ENCODE peak calls at places on chromosomes 12 and 14, in five cellular contexts. R is pancreas, L is psoas muscle, G is endodermal cell, Z is SK-N-SH. T is an unnamed sample.

GRCh38 chr12:623172-623864 is 39.9 kb downstream of the NINJ2 start:
- DNase-seq in Z (no peak), G (peak; percentile 87), L (no peak), R (no peak), T (no peak)

GRCh38 chr12:131458048-131458374 is 252.9 kb upstream of the SFSWAP start:
- DNase-seq in Z (no peak), L (no peak), G (no peak), R (no peak), T (no peak)

GRCh38 chr12:94566345-94566744 is 84.0 kb downstream of the TMCC3 start:
- DNase-seq in G (no peak), Z (no peak), L (no peak), R (no peak), T (no peak)

GRCh38 chr14:95033851-95034622 is 123.3 kb downstream of the DICER1 start:
- DNase-seq in G (no peak), Z (no peak), R (no peak), L (no peak), T (no peak)

GRCh38 chr14:94677239-94677612 is 65.0 kb downstream of the SERPINA3 start:
- DNase-seq in L (no peak), R (no peak), Z (no peak), G (no peak), T (no peak)

GRCh38 chr12:50251619-50252300 is 31.6 kb downstream of the LIMA1 start:
- DNase-seq in R (no peak), G (no peak), L (no peak), Z (no peak), T (no peak)

GRCh38 chr12:95182868-95183415 is 34.3 kb downstream of the FGD6 start:
- DNase-seq in R (no peak), G (peak; percentile 52), L (no peak), Z (no peak), T (no peak)

GRCh38 chr12:76006028-76006916 is 25.3 kb downstream of the PHLDA1 start:
- DNase-seq in L (no peak), G (no peak), Z (no peak), R (no peak), T (no peak)

GRCh38 chr14:74858022-74858421 is 17.9 kb downstream of the PROX2 start:
- DNase-seq in G (no peak), L (no peak), R (no peak), Z (no peak), T (no peak)

GRCh38 chr12:47787596-47788319 is 14.7 kb downstream of the SLC48A1 start:
- DNase-seq in R (no peak), Z (no peak), L (no peak), G (no peak), T (no peak)

GRCh38 chr14:93107383-93107782 is 8.3 kb downstream of the ITPK1 start:
- DNase-seq in R (no peak), Z (no peak), L (no peak), G (no peak), T (no peak)

GRCh38 chr12:92424338-92424737 is 278.5 kb upstream of the PLEKHG7 start:
- DNase-seq in G (no peak), R (no peak), Z (no peak), L (no peak), T (no peak)

GRCh38 chr14:26841920-26842741 is 244.3 kb upstream of the NOVA1 start:
- DNase-seq in G (no peak), R (peak; percentile 26), Z (no peak), L (peak; percentile 37), T (peak; percentile 56)

GRCh38 chr12:66071556-66071955 is 59.0 kb downstream of the LLPH start:
- DNase-seq in G (no peak), R (no peak), Z (no peak), L (no peak), T (no peak)

GRCh38 chr14:61516125-61516740 is 179.1 kb upstream of the HIF1A start:
- DNase-seq in Z (no peak), R (no peak), L (peak; percentile 17), G (peak; percentile 3), T (no peak)

GRCh38 chr12:131675126-131676080 is 35.5 kb upstream of the SFSWAP start:
- DNase-seq in Z (peak; percentile 3), R (no peak), L (no peak), G (peak; percentile 42), T (no peak)

GRCh38 chr12:92739099-92739498 is 36.3 kb downstream of the PLEKHG7 start:
- DNase-seq in G (peak; percentile 67), L (no peak), R (no peak), Z (no peak), T (no peak)

GRCh38 chr12:70736775-70737174 is 99.5 kb upstream of the PTPRB start:
- DNase-seq in Z (no peak), L (no peak), G (no peak), R (no peak), T (no peak)

GRCh38 chr12:53065470-53065869 is 13.7 kb downstream of the SPRYD3 start:
- DNase-seq in G (no peak), L (peak; percentile 22), R (no peak), Z (no peak), T (no peak)

GRCh38 chr14:100147181-100147631 is 12.2 kb downstream of the DEGS2 start:
- DNase-seq in Z (peak; percentile 26), R (no peak), G (no peak), L (no peak), T (no peak)

GRCh38 chr12:75837700-75838099 is 193.9 kb downstream of the PHLDA1 start:
- DNase-seq in R (no peak), G (no peak), Z (peak; percentile 36), L (no peak), T (no peak)

GRCh38 chr14:88385212-88386101 is at the start of gene SPATA7:
- DNase-seq in R (peak; percentile 93), Z (peak; percentile 92), L (peak; percentile 93), G (peak; percentile 97), T (peak; percentile 96)

GRCh38 chr12:26268841-26269553 is 73.6 kb downstream of the SSPN start:
- DNase-seq in G (no peak), Z (no peak), R (peak; percentile 40), L (no peak), T (no peak)

GRCh38 chr14:94387051-94388026 is 1.1 kb downstream of the SERPINA1 start:
- DNase-seq in G (peak; percentile 26), Z (no peak), L (no peak), R (no peak), T (no peak)

GRCh38 chr12:53479314-53479713 is 19.9 kb downstream of the MAP3K12 start:
- DNase-seq in G (no peak), Z (no peak), L (no peak), R (no peak), T (no peak)

GRCh38 chr14:72104011-72104613 is 171.9 kb downstream of the RGS6 start:
- DNase-seq in Z (peak; percentile 36), L (no peak), G (peak; percentile 85), R (peak; percentile 43), T (no peak)

GRCh38 chr14:103849151-103850013 is 2.0 kb upstream of the PPP1R13B start:
- DNase-seq in R (no peak), Z (no peak), G (no peak), L (no peak), T (no peak)

GRCh38 chr14:95061317-95062093 is 95.8 kb downstream of the DICER1 start:
- DNase-seq in G (no peak), R (no peak), Z (no peak), L (no peak), T (no peak)

DNA sequence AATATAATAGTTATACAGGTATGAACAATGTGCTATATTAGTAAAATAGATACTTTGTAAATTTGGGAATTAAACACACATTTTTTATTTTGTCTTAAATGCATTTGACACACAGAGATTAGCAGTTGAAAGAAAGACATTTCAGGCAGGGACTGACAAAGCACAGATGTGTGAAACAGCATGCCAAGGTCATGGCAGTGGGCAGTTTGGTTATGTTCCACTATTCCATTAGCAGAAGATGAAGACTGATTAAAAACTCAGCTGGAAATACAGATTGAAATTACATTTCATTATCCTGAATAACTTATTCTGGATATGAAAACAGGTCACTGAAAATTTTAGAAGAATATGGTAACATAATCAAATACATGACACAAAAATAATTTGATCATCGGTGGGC is 669.8 kb upstream of the LRFN5 start:
- DNase-seq in G (no peak), L (no peak), Z (peak; percentile 2), R (no peak), T (no peak)
- TF ChIP-seq CTCF in G (no peak), L (no peak), Z (no peak), R (no peak), T (no peak)

DNA sequence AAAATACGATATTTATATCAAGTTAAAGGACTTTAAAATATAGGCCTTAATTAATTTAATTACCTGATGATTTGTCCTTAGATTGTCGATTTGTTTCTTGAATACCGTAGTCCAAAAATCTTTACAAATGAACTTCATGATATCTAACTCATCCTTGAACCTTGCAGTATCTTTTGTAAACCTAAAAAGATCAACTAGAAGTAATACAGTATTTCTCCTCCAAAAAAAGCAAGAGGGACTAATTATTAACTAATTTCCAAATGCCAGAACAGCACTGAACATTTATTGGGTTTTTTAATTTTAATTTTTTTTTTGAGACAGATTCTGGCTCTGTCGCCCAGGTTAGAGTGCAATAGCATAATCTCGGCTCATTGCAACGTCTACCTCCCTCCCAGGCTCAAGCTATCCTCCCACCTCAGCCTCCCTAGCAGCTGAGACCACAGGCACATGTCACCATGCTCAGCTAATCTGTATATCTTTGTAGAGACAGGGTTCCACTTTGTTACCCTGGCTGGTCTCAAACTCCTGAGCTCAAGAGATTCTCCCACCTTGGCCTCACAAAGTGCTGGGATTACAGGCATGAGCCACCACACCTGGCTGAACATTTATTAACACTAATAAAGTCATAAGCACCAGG is 11.8 kb downstream of the TRAPPC6B start:
- DNase-seq in G (no peak), L (no peak), R (no peak), Z (no peak), T (no peak)
- H3K27me3 ChIP-seq in G (no peaks in the 10 kb centered on the region), L (no peaks in the 10 kb centered on the region), R (no peaks in the 10 kb centered on the region), Z (no peaks in the 10 kb centered on the region), T (no peaks in the 10 kb centered on the region)

GRCh38 chr12:101792046-101792931 is 38.5 kb downstream of the GNPTAB start:
- DNase-seq in L (no peak), G (no peak), R (no peak), Z (peak; percentile 10), T (no peak)
- TF ChIP-seq CTCF in L (peak; percentile 61), G (peak; percentile 40), R (no peak), Z (peak; percentile 46), T (peak; percentile 37)

DNA sequence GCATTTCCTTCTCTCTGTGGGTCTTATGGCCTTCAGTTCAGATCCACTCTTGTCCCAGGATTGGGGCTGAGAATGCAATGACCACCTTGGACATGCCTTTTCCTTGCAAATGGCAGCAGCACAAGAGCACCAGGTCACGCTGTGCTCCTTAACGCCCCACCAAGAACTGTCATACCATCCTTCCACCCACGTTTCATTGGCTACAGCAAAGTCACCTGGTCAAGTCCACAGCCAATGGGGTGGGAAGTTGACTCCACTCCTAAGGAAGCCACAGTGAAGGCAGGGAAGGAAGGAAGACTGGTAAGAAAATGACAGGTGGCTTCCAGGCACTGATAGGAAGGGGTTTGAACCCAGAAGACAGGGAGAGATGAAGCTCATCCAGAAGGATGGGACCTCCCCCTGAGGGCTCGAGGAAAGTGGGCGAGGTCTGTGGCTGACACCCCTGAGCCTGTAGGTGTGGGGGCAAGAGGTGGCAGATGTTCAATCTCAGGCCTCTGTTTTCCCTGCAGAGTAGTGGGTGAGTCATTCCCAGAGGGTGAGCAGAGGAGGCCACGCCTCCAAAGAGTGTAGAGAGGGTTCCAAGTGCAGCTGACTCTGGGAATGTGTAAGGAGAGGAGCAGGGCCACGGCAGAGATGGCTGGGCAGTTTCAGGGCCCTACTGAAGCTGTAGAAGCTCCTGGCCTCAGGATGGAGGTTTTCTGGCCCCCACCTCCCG is 113.5 kb upstream of the VRK1 start:
- DNase-seq in Z (no peak), G (no peak), L (no peak), R (no peak), T (no peak)
- H3K27me3 ChIP-seq in Z (no peaks in the 10 kb centered on the region), G (peaks cover 47% of the 10 kb centered on the region), L (no peaks in the 10 kb centered on the region), R (no peaks in the 10 kb centered on the region), T (no peaks in the 10 kb centered on the region)

T was measured in right lobe of liver.